ENCODE peak calls at places on chromosomes 6 and 20, in four cellular contexts. O, B, R and M are unnamed samples.

GRCh38 chr6:114007451-114007953 is 36.6 kb upstream of the HDAC2 start:
- DNase-seq in O (no peak), B (no peak), R (no peak), M (no peak)

GRCh38 chr20:695165-695866 is 19.7 kb upstream of the SCRT2 start:
- DNase-seq in O (no peak), B (no peak), R (no peak), M (no peak)

GRCh38 chr6:3205913-3206312 is 21.5 kb downstream of the TUBB2B start:
- DNase-seq in O (no peak), B (no peak), R (no peak), M (peak; percentile 95)

GRCh38 chr6:5511924-5512323 is 250.6 kb downstream of the FARS2 start:
- DNase-seq in O (no peak), B (no peak), R (no peak), M (peak; percentile 83)

GRCh38 chr6:133632206-133632605 is 256.7 kb upstream of the TCF21 start:
- DNase-seq in O (no peak), B (no peak), R (no peak), M (peak; percentile 68)

GRCh38 chr20:62739581-62740285 is 31.1 kb downstream of the NTSR1 start:
- DNase-seq in O (no peak), B (no peak), R (peak; percentile 74), M (peak; percentile 7)

GRCh38 chr6:117929501-117929900 is 22.4 kb downstream of the SLC35F1 start:
- DNase-seq in O (no peak), B (no peak), R (no peak), M (no peak)

GRCh38 chr6:12115492-12115891 is 103.4 kb downstream of the HIVEP1 start:
- DNase-seq in O (no peak), B (no peak), R (no peak), M (no peak)

GRCh38 chr20:54980321-54980960 is 505.0 kb downstream of the DOK5 start:
- DNase-seq in O (no peak), B (no peak), R (no peak), M (no peak)

GRCh38 chr20:64077541-64077875 is 1.8 kb downstream of the RGS19 start:
- DNase-seq in O (no peak), B (no peak), R (no peak), M (no peak)

GRCh38 chr6:166438211-166438861 is 55.6 kb upstream of the MPC1 start:
- DNase-seq in O (no peak), B (no peak), R (no peak), M (no peak)

GRCh38 chr20:3168829-3169590 is 4.3 kb downstream of the LZTS3 start:
- DNase-seq in O (no peak), B (no peak), R (no peak), M (no peak)

GRCh38 chr6:36803482-36803881 is 35.8 kb downstream of the CPNE5 start:
- DNase-seq in O (no peak), B (no peak), R (no peak), M (no peak)

GRCh38 chr20:47035191-47035590 is 140.5 kb downstream of the EYA2 start:
- DNase-seq in O (no peak), B (no peak), R (no peak), M (no peak)

GRCh38 chr20:53631909-53632662 is 38.4 kb upstream of the ZNF217 start:
- DNase-seq in O (no peak), B (no peak), R (peak; percentile 17), M (no peak)

GRCh38 chr6:16600026-16600425 is 161.2 kb downstream of the ATXN1 start:
- DNase-seq in O (no peak), B (no peak), R (no peak), M (peak; percentile 70)

GRCh38 chr20:48901326-48901725 is 20.2 kb upstream of the ARFGEF2 start:
- DNase-seq in O (no peak), B (no peak), R (no peak), M (no peak)

GRCh38 chr6:101912266-101912665 is 518.8 kb downstream of the GRIK2 start:
- DNase-seq in O (no peak), B (no peak), R (no peak), M (no peak)

GRCh38 chr6:75266716-75267291 is 17.8 kb downstream of the TMEM30A start:
- DNase-seq in O (no peak), B (no peak), R (no peak), M (peak; percentile 69)

GRCh38 chr6:164640946-164641345 is 668.5 kb downstream of the C6orf118 start:
- DNase-seq in O (no peak), B (no peak), R (no peak), M (no peak)

GRCh38 chr20:47969426-47969825 is 184.1 kb upstream of the SULF2 start:
- DNase-seq in O (no peak), B (no peak), R (no peak), M (no peak)

GRCh38 chr6:16805190-16805860 is 44.1 kb upstream of the ATXN1 start:
- DNase-seq in O (no peak), B (no peak), R (no peak), M (no peak)

GRCh38 chr6:144548525-144548924 is 263.4 kb downstream of the UTRN start:
- DNase-seq in O (no peak), B (no peak), R (no peak), M (no peak)

GRCh38 chr6:16595514-16595913 is 165.7 kb downstream of the ATXN1 start:
- DNase-seq in O (no peak), B (no peak), R (no peak), M (no peak)

DNA sequence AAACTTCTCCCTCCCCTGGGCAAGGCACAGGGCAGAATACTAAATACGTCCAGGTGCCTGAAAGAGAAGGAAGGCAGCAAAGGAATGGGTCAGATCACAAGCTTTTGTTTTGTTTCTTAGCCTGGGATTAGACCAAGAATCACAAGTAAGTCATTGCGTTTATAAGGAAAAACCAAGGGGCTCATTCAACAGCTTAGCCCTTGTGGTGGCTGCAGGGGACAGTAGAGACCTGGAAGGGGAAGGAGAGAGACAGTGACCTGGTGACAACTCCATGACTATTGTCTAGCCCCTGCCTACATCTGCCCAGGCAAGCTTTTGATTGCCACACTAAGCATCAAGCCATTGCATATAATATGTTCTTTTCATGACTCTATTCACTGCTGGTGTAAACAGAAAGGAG is 30.1 kb upstream of the TBC1D7 start:
- DNase-seq in O (no peak), B (no peak), R (no peak), M (no peak)
- TF ChIP-seq CTCF in O (no peak), B (no peak), R (no peak), M (no peak)

GRCh38 chr6:108364470-108364869 is 69.6 kb downstream of the AFG1L start:
- DNase-seq in O (no peak), B (no peak), R (no peak), M (no peak)
- H3K4me3 ChIP-seq in O (no peak overlapping the region), B (no peak overlapping the region), R (no peak overlapping the region), M (no peak overlapping the region)

GRCh38 chr6:98146656-98147055 is 687.7 kb upstream of the POU3F2 start:
- DNase-seq in O (no peak), B (no peak), R (no peak), M (no peak)

GRCh38 chr6:98137391-98137790 is 697.0 kb upstream of the POU3F2 start:
- DNase-seq in O (no peak), B (no peak), R (no peak), M (no peak)

DNA sequence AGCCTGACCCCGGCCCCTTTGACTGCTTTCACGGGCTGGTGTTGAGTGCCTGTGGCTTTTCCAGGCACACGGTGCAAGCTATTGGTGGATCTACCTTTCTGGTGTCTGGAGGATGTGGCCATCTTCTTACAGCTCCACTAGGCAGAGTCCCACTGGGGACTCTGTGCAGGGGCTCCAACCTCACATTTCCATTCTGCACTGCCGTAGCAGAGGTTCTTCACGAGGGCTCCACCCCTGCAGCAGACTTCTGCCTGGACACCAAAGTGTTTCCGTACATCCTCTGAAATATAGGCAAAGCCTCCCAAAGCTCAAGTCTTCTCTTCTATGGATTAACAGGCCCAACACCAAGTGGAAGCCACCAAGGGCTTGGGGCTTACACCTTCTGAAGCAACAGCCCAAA is 691.5 kb upstream of the POU3F2 start:
- DNase-seq in O (no peak), B (no peak), R (no peak), M (no peak)
- TF ChIP-seq CTCF in O (no peak), B (no peak), R (no peak), M (no peak)

GRCh38 chr6:30681696-30682180 is 4.7 kb downstream of the PPP1R18 start:
- DNase-seq in O (no peak), B (no peak), R (no peak), M (no peak)
- H3K4me3 ChIP-seq in O (no peak overlapping the region), B (peak overlapping the region; percentile 79), R (peak overlapping the region; percentile 68), M (peak overlapping the region; percentile 91)

DNA sequence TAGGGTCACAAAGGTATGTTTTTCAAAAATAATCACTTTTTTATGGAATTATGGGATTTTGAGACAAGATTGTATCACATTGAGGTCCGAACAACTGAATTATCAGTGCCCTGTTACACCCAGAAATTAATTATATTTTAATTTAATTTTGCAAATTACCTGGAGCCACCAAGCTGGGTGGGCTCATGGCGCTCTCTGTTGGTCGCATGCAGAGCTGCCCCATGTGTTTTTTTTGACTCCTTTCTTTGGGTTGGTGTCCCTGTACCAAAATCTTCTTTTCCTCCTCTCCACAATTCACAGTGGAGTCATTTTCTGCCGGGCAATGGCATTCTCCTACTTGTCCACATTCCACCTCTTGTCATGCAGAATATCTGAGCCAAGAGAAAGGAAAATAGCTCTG is 38.9 kb upstream of the FRMD1 start:
- DNase-seq in O (no peak), B (no peak), R (peak; percentile 6), M (no peak)
- TF ChIP-seq CTCF in O (no peak), B (no peak), R (peak; percentile 4), M (peak; percentile 61)

DNA sequence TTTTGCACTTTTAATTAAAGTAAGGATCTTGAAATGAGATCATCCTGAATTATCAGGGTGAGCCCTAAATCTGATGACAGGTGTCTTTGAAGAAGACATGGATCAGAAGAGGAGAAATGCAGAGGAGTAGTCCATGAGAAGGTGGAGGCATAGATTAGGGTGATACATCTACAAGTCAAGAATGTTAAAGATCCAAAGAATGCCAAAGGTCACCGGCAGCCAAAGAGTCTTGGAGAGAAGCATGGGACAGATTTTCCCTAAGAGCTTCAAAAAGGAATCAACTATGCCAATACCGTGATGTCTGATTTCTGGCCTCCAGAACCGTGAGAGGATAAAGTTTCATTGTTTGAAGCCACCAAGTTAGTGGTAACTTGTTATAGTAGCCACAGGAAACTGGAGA is 59.0 kb upstream of the THEMIS start:
- DNase-seq in O (no peak), B (no peak), R (no peak), M (no peak)
- H3K4me3 ChIP-seq in O (no peak overlapping the region), B (no peak overlapping the region), R (no peak overlapping the region), M (no peak overlapping the region)

GRCh38 chr20:37914367-37914671 is 11.4 kb downstream of the VSTM2L start:
- DNase-seq in O (no peak), B (no peak), R (no peak), M (no peak)

GRCh38 chr20:37914672-37915433 is 11.9 kb downstream of the VSTM2L start:
- DNase-seq in O (no peak), B (peak; percentile 47), R (no peak), M (no peak)

GRCh38 chr20:37915434-37915787 is 12.5 kb downstream of the VSTM2L start:
- DNase-seq in O (no peak), B (no peak), R (no peak), M (no peak)

GRCh38 chr20:37917436-37917835 is 14.5 kb downstream of the VSTM2L start:
- DNase-seq in O (no peak), B (no peak), R (no peak), M (no peak)

GRCh38 chr20:37915800-37916570 is 13.1 kb downstream of the VSTM2L start:
- DNase-seq in O (no peak), B (peak; percentile 65), R (no peak), M (no peak)
- TF ChIP-seq CTCF in O (no peak), B (no peak), R (no peak), M (no peak)

DNA sequence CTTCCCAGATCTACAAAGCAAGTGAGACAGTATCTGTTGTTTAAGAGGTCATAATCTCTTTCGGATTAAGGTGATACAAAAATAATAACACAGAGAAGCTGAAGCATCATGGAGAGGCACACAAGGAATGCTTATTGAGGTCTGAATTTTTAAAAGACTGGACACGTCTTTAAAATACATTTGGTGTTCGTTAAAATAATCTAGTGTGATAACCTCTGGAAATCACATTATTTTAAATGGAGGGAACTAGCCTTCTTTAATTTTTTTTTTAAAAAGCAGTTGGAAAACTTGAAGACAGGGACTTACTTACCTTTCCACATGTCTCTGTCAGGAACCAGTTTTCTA is 1.9 kb upstream of the LRRC1 start:
- DNase-seq in O (no peak), B (no peak), R (no peak), M (no peak)
- H3K4me3 ChIP-seq in O (no peak overlapping the region), B (peak overlapping the region; percentile 66), R (peak overlapping the region; percentile 84), M (peak overlapping the region; percentile 84)